ENCODE peak calls at places on chromosomes 7 and 10, in five cellular contexts. Y is WERI-Rb-1, L is esophagus squamous epithelium, O is upper lobe of right lung, S is Peyer's patch. E is an unnamed sample.

GRCh38 chr7:80537091-80537490 is 25.2 kb upstream of the GNAT3 start:
- DNase-seq in Y (no peak), L (no peak), O (no peak), S (no peak), E (no peak)

GRCh38 chr10:46549171-46550075 is 7.0 kb downstream of the GPRIN2 start:
- DNase-seq in Y (peak; percentile 11), L (no peak), O (peak; percentile 71), S (peak; percentile 15), E (no peak)

GRCh38 chr7:14691597-14692203 is 210.9 kb downstream of the DGKB start:
- DNase-seq in Y (peak; percentile 45), L (no peak), O (no peak), S (peak; percentile 35), E (peak; percentile 30)

GRCh38 chr7:125112741-125113309 is 183.2 kb upstream of the POT1 start:
- DNase-seq in Y (no peak), L (no peak), O (no peak), S (no peak), E (no peak)

GRCh38 chr10:20002657-20003056 is 186.4 kb downstream of the PLXDC2 start:
- DNase-seq in Y (no peak), L (no peak), O (no peak), S (no peak), E (no peak)

GRCh38 chr7:16978358-16979244 is 96.8 kb upstream of the AGR3 start:
- DNase-seq in Y (no peak), L (no peak), O (no peak), S (no peak), E (no peak)

GRCh38 chr10:12689893-12690292 is 311.6 kb downstream of the CCDC3 start:
- DNase-seq in Y (no peak), L (no peak), O (no peak), S (no peak), E (no peak)

GRCh38 chr10:43190775-43191174 is 52.5 kb downstream of the CSGALNACT2 start:
- DNase-seq in Y (no peak), L (no peak), O (no peak), S (no peak), E (no peak)

GRCh38 chr7:100963874-100964273 is 5.5 kb upstream of the MUC12 start:
- DNase-seq in Y (no peak), L (no peak), O (no peak), S (no peak), E (no peak)

GRCh38 chr10:72935358-72935757 is 19.2 kb downstream of the PLA2G12B start:
- DNase-seq in Y (no peak), L (no peak), O (no peak), S (no peak), E (no peak)

GRCh38 chr7:112399501-112399900 is 50.8 kb upstream of the IFRD1 start:
- DNase-seq in Y (no peak), L (no peak), O (no peak), S (no peak), E (no peak)

GRCh38 chr10:68471586-68472408 is at the start of gene DNA2:
- DNase-seq in Y (peak; percentile 92), L (no peak), O (peak; percentile 88), S (peak; percentile 59), E (peak; percentile 75)

GRCh38 chr10:97774811-97775294 is 3.1 kb upstream of the SFRP5 start:
- DNase-seq in Y (no peak), L (no peak), O (no peak), S (no peak), E (no peak)

GRCh38 chr10:3295501-3296005 is 123.0 kb upstream of the PITRM1 start:
- DNase-seq in Y (no peak), L (no peak), O (no peak), S (no peak), E (no peak)

GRCh38 chr10:60430017-60430416 is 40.3 kb upstream of the ANK3 start:
- DNase-seq in Y (no peak), L (no peak), O (no peak), S (no peak), E (no peak)

GRCh38 chr10:97498841-97499560 is at the start of gene UBTD1:
- DNase-seq in Y (peak; percentile 30), L (no peak), O (peak; percentile 84), S (peak; percentile 45), E (no peak)

GRCh38 chr10:131739201-131739600 is 161.6 kb upstream of the PPP2R2D start:
- DNase-seq in Y (no peak), L (no peak), O (no peak), S (no peak), E (no peak)

GRCh38 chr7:41006591-41006990 is 696.3 kb downstream of the INHBA start:
- DNase-seq in Y (no peak), L (no peak), O (no peak), S (no peak), E (no peak)

GRCh38 chr7:80997841-80998240 is 79.0 kb upstream of the SEMA3C start:
- DNase-seq in Y (no peak), L (no peak), O (no peak), S (no peak), E (no peak)

GRCh38 chr7:1705856-1706255 is 35.8 kb downstream of the ELFN1 start:
- DNase-seq in Y (peak; percentile 4), L (no peak), O (peak; percentile 37), S (no peak), E (peak; percentile 34)

GRCh38 chr10:74738052-74738451 is 88.3 kb upstream of the KAT6B start:
- DNase-seq in Y (no peak), L (no peak), O (no peak), S (no peak), E (no peak)

GRCh38 chr10:10658157-10658556 is 359.5 kb upstream of the CELF2 start:
- DNase-seq in Y (no peak), L (no peak), O (no peak), S (no peak), E (no peak)

GRCh38 chr7:36746347-36746746 is 22.1 kb upstream of the AOAH start:
- DNase-seq in Y (no peak), L (no peak), O (no peak), S (no peak), E (no peak)

GRCh38 chr10:132103116-132103910 is 37.6 kb downstream of the JAKMIP3 start:
- DNase-seq in Y (no peak), L (no peak), O (no peak), S (no peak), E (no peak)

GRCh38 chr10:6049031-6049400 is 13.2 kb downstream of the IL2RA start:
- DNase-seq in Y (no peak), L (no peak), O (no peak), S (peak; percentile 15), E (no peak)

GRCh38 chr7:81684513-81685262 is 85.2 kb downstream of the HGF start:
- DNase-seq in Y (no peak), L (peak; percentile 30), O (peak; percentile 61), S (peak; percentile 55), E (no peak)

GRCh38 chr10:49286686-49287085 is 12.3 kb upstream of the C10orf71 start:
- DNase-seq in Y (no peak), L (no peak), O (no peak), S (no peak), E (no peak)

GRCh38 chr7:41822259-41822658 is 119.4 kb upstream of the INHBA start:
- DNase-seq in Y (no peak), L (no peak), O (no peak), S (no peak), E (no peak)

GRCh38 chr7:132569884-132570614 is 6.2 kb downstream of the PLXNA4 start:
- DNase-seq in Y (no peak), L (no peak), O (no peak), S (no peak), E (no peak)

GRCh38 chr7:132571970-132572369 is 4.3 kb downstream of the PLXNA4 start:
- DNase-seq in Y (no peak), L (no peak), O (no peak), S (no peak), E (no peak)

GRCh38 chr7:132573237-132573636 is 3.0 kb downstream of the PLXNA4 start:
- DNase-seq in Y (no peak), L (no peak), O (no peak), S (no peak), E (no peak)

GRCh38 chr7:132564849-132565248 is 11.4 kb downstream of the PLXNA4 start:
- DNase-seq in Y (no peak), L (no peak), O (no peak), S (no peak), E (no peak)

DNA sequence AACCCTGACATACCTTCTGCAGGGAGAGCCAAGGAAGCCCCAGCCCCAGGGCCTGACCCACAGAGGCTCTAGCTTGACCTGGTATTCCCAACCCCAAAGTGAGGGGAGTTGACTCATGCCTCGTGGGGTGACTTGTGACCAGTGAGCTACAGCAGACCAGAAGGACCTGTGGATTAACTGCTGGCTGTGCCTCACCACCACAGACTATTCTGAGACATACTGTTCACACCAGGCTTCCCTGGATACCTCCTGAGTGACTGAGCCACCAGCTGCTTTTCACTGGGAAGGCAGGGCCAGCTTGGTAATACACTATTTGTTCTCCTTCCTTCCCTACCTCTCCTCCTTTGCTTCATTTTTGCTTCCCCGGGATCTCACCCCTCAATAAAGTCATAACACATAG is 7.3 kb downstream of the PLXNA4 start:
- DNase-seq in Y (no peak), L (no peak), O (no peak), S (no peak), E (no peak)
- H3K27me3 ChIP-seq in Y (peaks cover 4% of the 10 kb centered on the region), L (no peaks in the 10 kb centered on the region), O (peaks cover 57% of the 10 kb centered on the region), S (no peaks in the 10 kb centered on the region), E (peaks cover 10% of the 10 kb centered on the region)

DNA sequence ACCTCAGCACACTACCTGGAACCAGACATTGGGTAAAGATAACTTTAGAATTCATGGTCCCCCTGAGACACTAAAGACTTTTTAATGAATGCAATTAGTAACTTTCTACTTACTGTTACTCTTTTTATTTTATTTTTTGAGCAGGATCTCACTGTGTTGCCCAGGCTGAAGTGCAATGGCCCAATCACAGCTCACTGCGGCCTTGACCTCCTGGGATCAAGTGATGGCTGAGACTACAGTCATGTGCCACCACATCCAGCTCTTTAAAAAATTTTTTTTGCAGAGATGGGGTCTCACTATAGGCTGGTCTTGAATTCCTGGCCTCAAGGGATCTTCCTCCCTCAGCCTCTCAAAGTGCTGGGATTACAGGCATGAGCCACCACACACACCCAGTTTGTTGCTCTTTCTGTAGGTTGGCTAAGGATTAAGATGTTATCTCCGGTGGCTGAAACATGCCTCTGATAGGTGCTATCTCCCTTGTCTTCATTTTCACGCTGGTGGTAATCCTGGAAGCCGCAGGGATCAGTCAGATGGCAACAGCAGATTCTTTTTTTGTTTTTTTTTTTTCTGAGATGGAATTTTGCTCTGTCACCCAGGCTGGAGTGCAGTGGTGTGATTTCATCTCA is 128.3 kb downstream of the TCF7L2 start:
- DNase-seq in Y (no peak), L (no peak), O (no peak), S (no peak), E (no peak)
- H3K27ac ChIP-seq in Y (no peak overlapping the region), L (no peak overlapping the region), O (no peak overlapping the region), S (no peak overlapping the region), E (no peak overlapping the region)

GRCh38 chr7:150966002-150966401 is 12.1 kb downstream of the KCNH2 start:
- DNase-seq in Y (peak; percentile 82), L (no peak), O (no peak), S (no peak), E (no peak)

GRCh38 chr7:150967332-150967731 is 10.8 kb downstream of the KCNH2 start:
- DNase-seq in Y (no peak), L (no peak), O (no peak), S (no peak), E (no peak)

GRCh38 chr7:150968698-150969482 is 9.2 kb downstream of the KCNH2 start:
- DNase-seq in Y (no peak), L (no peak), O (no peak), S (no peak), E (no peak)

GRCh38 chr7:150969483-150969874 is 8.6 kb downstream of the KCNH2 start:
- DNase-seq in Y (no peak), L (no peak), O (no peak), S (no peak), E (no peak)

GRCh38 chr7:150968056-150968455 is 10.1 kb downstream of the KCNH2 start:
- DNase-seq in Y (no peak), L (no peak), O (no peak), S (no peak), E (no peak)
- H3K27me3 ChIP-seq in Y (no peaks in the 10 kb centered on the region), L (no peaks in the 10 kb centered on the region), O (no peaks in the 10 kb centered on the region), S (no peaks in the 10 kb centered on the region), E (no peaks in the 10 kb centered on the region)

GRCh38 chr10:77501152-77501845 is 136.3 kb downstream of the KCNMA1 start:
- DNase-seq in Y (no peak), L (no peak), O (no peak), S (no peak), E (no peak)
- H3K27ac ChIP-seq in Y (no peak overlapping the region), L (no peak overlapping the region), O (no peak overlapping the region), S (no peak overlapping the region), E (no peak overlapping the region)

E was measured in CD8-positive, alpha-beta memory T cell.